ENCODE peak calls at places on chromosomes 6 and 20, in eight cellular contexts. P is ovary, G is left ventricle myocardium inferior, I is esophagus muscularis mucosa, F is psoas muscle, N is tibial artery, Z is right atrium auricular region, J is MM.1S. T is an unnamed sample.

GRCh38 chr6:100730581-100730980 is 150.5 kb downstream of the ASCC3 start:
- DNase-seq in P (no peak), G (no peak), I (no peak), N (no peak), Z (no peak), F (no peak), J (no peak), T (no peak)

GRCh38 chr6:37539706-37540352 is 40.1 kb upstream of the CCDC167 start:
- DNase-seq in N (no peak), J (no peak), I (no peak), G (no peak), P (no peak), F (no peak), Z (no peak), T (no peak)

GRCh38 chr6:15357832-15358231 is 112.0 kb downstream of the JARID2 start:
- DNase-seq in J (no peak), I (no peak), P (no peak), Z (no peak), N (no peak), F (no peak), G (no peak), T (no peak)

GRCh38 chr6:73460044-73460443 is 1.5 kb upstream of the MTO1 start:
- DNase-seq in I (no peak), F (no peak), P (no peak), J (no peak), N (no peak), G (no peak), Z (no peak), T (no peak)

GRCh38 chr6:134021396-134022122 is 30.9 kb downstream of the SLC2A12 start:
- DNase-seq in G (no peak), J (no peak), I (no peak), Z (no peak), P (no peak), N (no peak), F (no peak), T (no peak)

GRCh38 chr6:133610974-133611373 is 277.9 kb upstream of the TCF21 start:
- DNase-seq in I (no peak), G (no peak), Z (no peak), F (no peak), J (no peak), P (no peak), N (no peak), T (no peak)

GRCh38 chr20:19921349-19921793 is 95.8 kb upstream of the NAA20 start:
- DNase-seq in I (no peak), N (no peak), G (peak; percentile 39), Z (no peak), P (no peak), F (peak; percentile 21), J (no peak), T (peak; percentile 65)

GRCh38 chr6:148055410-148055809 is 287.2 kb upstream of the SASH1 start:
- DNase-seq in G (no peak), F (no peak), Z (no peak), I (peak; percentile 66), P (no peak), J (no peak), N (no peak), T (no peak)

GRCh38 chr20:5003626-5004025 is 2.3 kb upstream of the SLC23A2 start:
- DNase-seq in I (no peak), G (no peak), N (no peak), Z (no peak), J (no peak), F (no peak), P (no peak), T (no peak)

GRCh38 chr6:156634048-156634447 is 143.1 kb upstream of the ARID1B start:
- DNase-seq in J (no peak), Z (no peak), G (no peak), N (no peak), P (no peak), I (no peak), F (no peak), T (no peak)

GRCh38 chr20:6692566-6693168 is 74.8 kb upstream of the BMP2 start:
- DNase-seq in Z (no peak), J (no peak), N (no peak), I (peak; percentile 80), G (peak; percentile 19), F (no peak), P (no peak), T (no peak)

GRCh38 chr20:53922901-53923314 is 147.5 kb downstream of the BCAS1 start:
- DNase-seq in G (no peak), J (no peak), I (no peak), P (no peak), Z (peak; percentile 57), N (no peak), F (no peak), T (no peak)

GRCh38 chr6:121549741-121550140 is 114.3 kb downstream of the GJA1 start:
- DNase-seq in F (no peak), Z (no peak), P (no peak), N (no peak), G (no peak), I (no peak), J (no peak), T (no peak)

GRCh38 chr6:151681426-151682059 is 125.9 kb upstream of the ESR1 start:
- DNase-seq in P (peak; percentile 44), G (peak; percentile 15), I (peak; percentile 91), J (peak; percentile 77), N (no peak), F (peak; percentile 17), Z (no peak), T (peak; percentile 18)

GRCh38 chr6:130598021-130598989 is 228.9 kb upstream of the SMLR1 start:
- DNase-seq in P (no peak), F (no peak), N (no peak), J (no peak), I (no peak), Z (no peak), G (no peak), T (no peak)

GRCh38 chr20:20549267-20549612 is 163.2 kb downstream of the RALGAPA2 start:
- DNase-seq in N (no peak), Z (no peak), F (no peak), I (no peak), P (no peak), J (no peak), G (no peak), T (no peak)

GRCh38 chr6:118770112-118770788 is 118.9 kb upstream of the CEP85L start:
- DNase-seq in Z (no peak), J (no peak), I (no peak), F (no peak), G (no peak), P (no peak), N (no peak), T (no peak)

GRCh38 chr20:14576478-14576877 is 239.1 kb upstream of the FLRT3 start:
- DNase-seq in J (no peak), G (no peak), N (no peak), F (no peak), P (no peak), Z (no peak), I (no peak), T (no peak)

GRCh38 chr6:157596461-157596860 is 215.5 kb downstream of the ZDHHC14 start:
- DNase-seq in J (no peak), I (no peak), P (no peak), F (no peak), N (no peak), Z (peak; percentile 57), G (no peak), T (no peak)

GRCh38 chr20:24477831-24478547 is 8.6 kb downstream of the SYNDIG1 start:
- DNase-seq in F (no peak), P (no peak), I (no peak), G (no peak), J (no peak), Z (no peak), N (no peak), T (no peak)

GRCh38 chr6:22570185-22570551 is 802 bp downstream of the HDGFL1 start:
- DNase-seq in N (no peak), I (no peak), F (peak; percentile 9), J (no peak), G (no peak), P (peak; percentile 16), Z (no peak), T (no peak)

GRCh38 chr20:22584630-22584921 is 204 bp upstream of the FOXA2 start:
- DNase-seq in N (no peak), J (no peak), F (no peak), G (no peak), I (no peak), P (no peak), Z (no peak), T (no peak)

GRCh38 chr20:22583773-22584629 is at the start of gene FOXA2:
- DNase-seq in G (no peak), N (no peak), I (no peak), Z (no peak), J (no peak), P (no peak), F (no peak), T (no peak)

GRCh38 chr20:22585786-22586493 is 1.6 kb upstream of the FOXA2 start:
- DNase-seq in N (no peak), G (no peak), J (no peak), P (no peak), F (no peak), I (no peak), Z (no peak), T (no peak)

GRCh38 chr20:22584922-22585785 is 782 bp upstream of the FOXA2 start:
- DNase-seq in F (no peak), P (no peak), I (no peak), N (no peak), Z (no peak), J (no peak), G (no peak), T (no peak)

GRCh38 chr20:22586645-22587310 is 2.4 kb upstream of the FOXA2 start:
- DNase-seq in N (no peak), J (no peak), P (no peak), I (no peak), G (no peak), F (no peak), Z (no peak), T (no peak)
- H3K4me3 ChIP-seq in N (no peak overlapping the region), J (no peak overlapping the region), P (no peak overlapping the region), I (no peak overlapping the region), G (no peak overlapping the region), F (no peak overlapping the region), Z (no peak overlapping the region), T (no peak overlapping the region)

GRCh38 chr6:42103753-42104094 is 38.7 kb downstream of the C6orf132 start:
- DNase-seq in F (no peak), Z (no peak), I (no peak), G (no peak), N (no peak), J (no peak), P (no peak), T (no peak)
- H3K4me1 ChIP-seq in F (no peaks in the 10 kb centered on the region), Z (peaks cover 40% of the 10 kb centered on the region), I (peaks cover 18% of the 10 kb centered on the region), G (peaks cover 50% of the 10 kb centered on the region), N (peaks cover 18% of the 10 kb centered on the region), J (peaks cover 4% of the 10 kb centered on the region), P (no peaks in the 10 kb centered on the region), T (peaks cover 8% of the 10 kb centered on the region)

GRCh38 chr6:2839982-2840793 is 1.5 kb downstream of the SERPINB1 start:
- DNase-seq in J (no peak), I (peak; percentile 87), G (no peak), P (no peak), F (no peak), N (no peak), Z (no peak), T (no peak)
- H3K4me3 ChIP-seq in J (no peak overlapping the region), I (peak overlapping the region; percentile 75), G (peak overlapping the region; percentile 73), P (peak overlapping the region; percentile 69), F (peak overlapping the region; percentile 73), N (peak overlapping the region; percentile 68), Z (peak overlapping the region; percentile 49), T (peak overlapping the region; percentile 73)

DNA sequence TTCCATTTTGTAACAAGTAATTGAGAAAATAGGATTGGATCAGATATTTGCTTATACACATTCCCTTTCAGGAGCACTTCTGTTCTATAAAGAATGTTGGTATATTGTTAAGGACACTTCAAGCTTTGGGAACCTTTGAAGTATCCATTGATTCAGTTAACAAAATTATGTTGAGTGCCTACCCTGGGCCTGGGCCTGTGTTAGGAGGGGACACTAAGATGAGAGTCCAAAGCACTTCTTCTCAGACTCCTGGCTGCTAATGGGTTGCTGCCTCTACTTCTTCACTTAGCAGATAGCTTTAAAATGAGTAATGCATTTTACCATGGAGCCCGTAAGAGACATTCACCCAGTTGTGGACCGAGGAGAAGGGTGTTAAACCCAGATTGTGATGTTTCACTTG is 40.3 kb downstream of the PTPN1 start:
- DNase-seq in G (no peak), N (no peak), Z (no peak), J (no peak), P (no peak), I (peak; percentile 62), F (no peak), T (no peak)
- H3K4me1 ChIP-seq in G (peaks cover 59% of the 10 kb centered on the region), N (peaks cover 12% of the 10 kb centered on the region), Z (peaks cover 38% of the 10 kb centered on the region), J (peaks cover 4% of the 10 kb centered on the region), P (peaks cover 8% of the 10 kb centered on the region), I (peaks cover 35% of the 10 kb centered on the region), F (peaks cover 32% of the 10 kb centered on the region), T (peaks cover 71% of the 10 kb centered on the region)

T was measured in heart right ventricle.